ENCODE peak calls at places on chromosomes 5 and 9, in five cellular contexts. H is CD8-positive, alpha-beta memory T cell; W is heart right ventricle; G is HepG2; M is A549. R is an unnamed sample.

GRCh38 chr9:26945591-26945990 is 1.5 kb downstream of the PLAA start:
- DNase-seq in M (no peak), H (no peak), W (no peak), G (no peak), R (no peak)

GRCh38 chr5:94086194-94086593 is 344.8 kb upstream of the POU5F2 start:
- DNase-seq in M (no peak), G (no peak), H (no peak), W (no peak), R (no peak)

GRCh38 chr5:133612021-133612860 is at the start of gene FSTL4:
- DNase-seq in M (peak), G (no peak), W (no peak), H (peak), R (peak)

GRCh38 chr5:76283670-76284069 is 119.4 kb upstream of the IQGAP2 start:
- DNase-seq in M (no peak), W (no peak), G (no peak), H (no peak), R (no peak)

GRCh38 chr5:113713051-113713450 is 199.6 kb downstream of the YTHDC2 start:
- DNase-seq in M (no peak), W (no peak), H (no peak), G (no peak), R (no peak)

GRCh38 chr5:56852228-56853000 is 37.1 kb downstream of the MAP3K1 start:
- DNase-seq in M (no peak), G (no peak), W (no peak), H (no peak), R (no peak)

GRCh38 chr5:159207616-159208507 is 1.5 kb downstream of the RNF145 start:
- DNase-seq in G (peak), H (peak), W (peak), M (peak), R (peak)

GRCh38 chr5:125032286-125032685 is 285.8 kb upstream of the ZNF608 start:
- DNase-seq in M (no peak), G (no peak), H (no peak), W (no peak), R (no peak)

GRCh38 chr5:126970517-126971017 is 59.8 kb downstream of the MARCHF3 start:
- DNase-seq in H (no peak), M (no peak), W (peak), G (no peak), R (peak)

GRCh38 chr5:177472460-177473441 is 683 bp downstream of the DBN1 start:
- DNase-seq in M (no peak), H (peak), W (no peak), G (peak), R (no peak)

GRCh38 chr9:92728831-92729734 is 35.5 kb downstream of the BICD2 start:
- DNase-seq in H (no peak), M (no peak), G (peak), W (no peak), R (no peak)

GRCh38 chr9:18438300-18438925 is 35.5 kb upstream of the ADAMTSL1 start:
- DNase-seq in M (no peak), H (no peak), W (peak), G (no peak), R (no peak)

GRCh38 chr9:134551657-134552348 is 89.8 kb upstream of the COL5A1 start:
- DNase-seq in H (no peak), W (no peak), G (no peak), M (peak), R (no peak)

GRCh38 chr5:65262590-65263189 is 219.0 kb downstream of the ADAMTS6 start:
- DNase-seq in G (no peak), H (no peak), W (peak), M (no peak), R (no peak)

GRCh38 chr9:78314953-78315870 is 18.3 kb downstream of the PSAT1 start:
- DNase-seq in M (no peak), G (no peak), H (no peak), W (no peak), R (no peak)

GRCh38 chr5:127492854-127493738 is 24.3 kb upstream of the PRRC1 start:
- DNase-seq in H (no peak), M (peak), W (no peak), G (peak), R (no peak)

GRCh38 chr5:169192572-169192971 is 108.4 kb downstream of the SLIT3 start:
- DNase-seq in H (no peak), W (no peak), G (no peak), M (no peak), R (no peak)

GRCh38 chr9:120410925-120411501 is 169.0 kb downstream of the CDK5RAP2 start:
- DNase-seq in H (no peak), G (no peak), W (peak), M (no peak), R (no peak)

GRCh38 chr5:133643365-133643764 is 31.0 kb upstream of the FSTL4 start:
- DNase-seq in H (no peak), M (no peak), G (no peak), W (no peak), R (no peak)

GRCh38 chr5:95861858-95862561 is 39.5 kb upstream of the GLRX start:
- DNase-seq in H (no peak), M (peak), G (no peak), W (no peak), R (no peak)

GRCh38 chr5:64690417-64691151 is at the start of gene SHISAL2B:
- DNase-seq in M (peak), G (no peak), H (no peak), W (no peak), R (peak)

GRCh38 chr9:92718086-92719001 is 46.3 kb downstream of the BICD2 start:
- DNase-seq in W (no peak), H (no peak), M (no peak), G (no peak), R (no peak)

GRCh38 chr9:36987891-36988290 is 46.2 kb downstream of the PAX5 start:
- DNase-seq in H (no peak), M (no peak), G (no peak), W (no peak), R (no peak)

GRCh38 chr5:83095973-83096539 is 18.7 kb downstream of the XRCC4 start:
- DNase-seq in W (no peak), M (peak), H (no peak), G (peak), R (no peak)

GRCh38 chr9:7209990-7210389 is 452.2 kb downstream of the KDM4C start:
- DNase-seq in W (no peak), H (no peak), G (no peak), M (no peak), R (no peak)

GRCh38 chr5:117394506-117395157 is 820.0 kb upstream of the SEMA6A start:
- DNase-seq in H (no peak), M (no peak), G (no peak), W (no peak), R (no peak)

GRCh38 chr9:99433555-99433954 is 211.5 kb downstream of the SEC61B start:
- DNase-seq in G (peak), H (peak), M (peak), W (no peak), R (peak)

GRCh38 chr9:128892223-128892892 is 10.4 kb downstream of the LRRC8A start:
- DNase-seq in M (peak), H (peak), G (no peak), W (peak), R (peak)

GRCh38 chr5:80620206-80620605 is 34.2 kb upstream of the MSH3 start:
- DNase-seq in G (no peak), W (no peak), H (no peak), M (no peak), R (no peak)

GRCh38 chr9:108048406-108049025 is 558.9 kb upstream of the KLF4 start:
- DNase-seq in M (no peak), G (no peak), H (no peak), W (no peak), R (no peak)

GRCh38 chr9:13588151-13589043 is 308.9 kb upstream of the MPDZ start:
- DNase-seq in M (no peak), H (no peak), G (no peak), W (peak), R (no peak)

GRCh38 chr5:53871772-53872171 is 311.3 kb downstream of the NDUFS4 start:
- DNase-seq in W (no peak), H (no peak), G (no peak), M (no peak), R (no peak)

GRCh38 chr5:52861368-52861767 is 73.7 kb downstream of the ITGA1 start:
- DNase-seq in G (no peak), M (no peak), W (no peak), H (no peak), R (no peak)

GRCh38 chr5:52867809-52868208 is 80.1 kb downstream of the ITGA1 start:
- DNase-seq in G (no peak), W (no peak), H (no peak), M (no peak), R (no peak)

GRCh38 chr5:52864884-52865283 is 77.2 kb downstream of the ITGA1 start:
- DNase-seq in H (no peak), M (peak), G (peak), W (no peak), R (no peak)

GRCh38 chr5:52864376-52864775 is 76.7 kb downstream of the ITGA1 start:
- DNase-seq in M (no peak), W (peak), G (no peak), H (no peak), R (no peak)

GRCh38 chr5:52863715-52864114 is 76.0 kb downstream of the ITGA1 start:
- DNase-seq in G (no peak), M (no peak), W (no peak), H (no peak), R (no peak)
- H3K27ac ChIP-seq in G (no peak), M (no peak), W (peak), H (no peak), R (no peak)

DNA sequence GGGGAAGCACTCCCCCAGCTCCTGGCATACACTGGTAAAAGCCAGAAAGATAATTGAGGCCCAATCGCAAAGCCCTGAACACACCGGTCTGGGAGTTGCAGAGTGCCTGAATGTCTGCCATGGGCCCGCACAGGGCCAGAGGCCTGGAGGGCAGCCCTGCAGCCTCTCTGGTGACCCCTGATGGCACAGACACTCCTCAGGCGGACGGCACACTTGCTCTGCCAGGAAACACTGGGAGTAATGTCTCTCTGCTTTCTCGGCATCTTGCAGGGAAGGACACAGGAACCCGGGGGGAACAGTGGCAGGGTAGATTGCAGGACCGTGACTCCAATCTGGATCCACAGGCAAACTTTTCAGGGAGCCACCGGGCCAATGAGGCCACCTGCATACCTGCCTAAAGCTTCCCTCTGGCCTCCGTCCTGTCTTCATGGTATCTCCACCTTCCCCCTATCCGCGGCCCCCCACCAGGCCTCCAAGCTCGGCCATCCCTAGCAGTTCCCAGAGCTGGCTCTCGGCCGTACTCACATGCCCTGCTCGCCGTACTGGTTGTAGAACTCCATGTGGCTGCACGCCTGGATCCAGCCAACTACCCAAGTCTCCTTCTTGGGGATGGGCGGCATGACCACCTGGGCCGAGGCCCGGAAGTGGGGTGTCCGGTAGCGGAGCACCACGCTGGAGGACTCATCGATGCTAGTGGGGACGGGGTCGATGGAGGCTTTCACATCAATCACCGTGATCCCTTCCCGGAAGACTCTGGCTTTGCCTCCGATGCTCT is 791 bp downstream of the FAM78A start:
- DNase-seq in H (no peak), W (peak), G (peak), M (no peak), R (no peak)
- H3K27ac ChIP-seq in H (peak), W (peak), G (no peak), M (no peak), R (no peak)

DNA sequence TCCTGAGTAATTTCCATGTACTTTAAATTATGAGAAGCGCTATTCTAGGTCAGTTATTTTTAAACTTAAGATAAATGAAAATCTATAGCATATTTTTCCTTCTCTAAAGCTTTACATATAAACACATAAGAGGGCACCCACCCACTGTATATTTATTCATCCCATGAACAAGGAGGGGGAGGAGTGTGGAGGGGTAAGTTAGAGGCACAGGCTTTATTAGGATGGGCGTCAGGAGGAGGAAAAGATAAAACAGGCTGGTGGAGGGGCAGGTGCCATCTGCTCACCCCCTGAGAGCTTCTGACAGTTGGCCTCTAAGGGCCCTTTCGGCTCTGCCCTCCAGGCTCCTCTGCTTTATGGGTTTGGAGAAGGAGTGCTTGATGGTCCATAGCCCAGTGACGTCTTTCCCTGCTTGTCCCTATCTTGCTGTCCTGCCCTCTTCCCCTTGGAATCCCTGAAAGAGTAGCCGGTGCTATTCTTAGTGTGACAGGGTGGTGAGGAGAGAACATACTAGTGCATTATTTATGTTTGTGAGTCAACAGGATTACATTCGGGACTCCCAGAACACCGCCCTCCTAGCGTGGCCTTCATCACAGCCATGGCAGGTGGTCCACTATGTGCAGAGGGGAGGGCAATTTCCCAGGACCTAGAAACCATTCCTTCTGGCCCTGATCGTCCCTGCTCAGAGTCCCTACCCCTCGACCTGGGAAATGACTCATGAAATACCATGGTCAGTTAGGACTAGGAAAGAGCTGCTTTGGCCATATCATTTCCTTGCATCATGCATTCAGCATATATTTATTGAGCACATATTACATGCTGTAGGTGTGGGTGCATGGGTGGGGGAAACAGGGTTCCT is 7.9 kb upstream of the SYNPO start:
- DNase-seq in G (no peak), H (no peak), M (peak), W (no peak), R (no peak)
- H3K27ac ChIP-seq in G (no peak), H (no peak), M (peak), W (peak), R (no peak)

GRCh38 chr5:137891849-137892248 is 2.6 kb downstream of the PKD2L2 start:
- DNase-seq in H (no peak), M (no peak), W (no peak), G (peak), R (no peak)

GRCh38 chr5:137900925-137901817 is 11.9 kb downstream of the PKD2L2 start:
- DNase-seq in W (no peak), H (no peak), G (peak), M (no peak), R (no peak)

GRCh38 chr5:137894586-137894985 is 5.3 kb downstream of the PKD2L2 start:
- DNase-seq in W (no peak), G (no peak), M (no peak), H (no peak), R (no peak)

GRCh38 chr5:137899493-137899892 is 10.2 kb downstream of the PKD2L2 start:
- DNase-seq in G (peak), W (no peak), H (no peak), M (no peak), R (no peak)

DNA sequence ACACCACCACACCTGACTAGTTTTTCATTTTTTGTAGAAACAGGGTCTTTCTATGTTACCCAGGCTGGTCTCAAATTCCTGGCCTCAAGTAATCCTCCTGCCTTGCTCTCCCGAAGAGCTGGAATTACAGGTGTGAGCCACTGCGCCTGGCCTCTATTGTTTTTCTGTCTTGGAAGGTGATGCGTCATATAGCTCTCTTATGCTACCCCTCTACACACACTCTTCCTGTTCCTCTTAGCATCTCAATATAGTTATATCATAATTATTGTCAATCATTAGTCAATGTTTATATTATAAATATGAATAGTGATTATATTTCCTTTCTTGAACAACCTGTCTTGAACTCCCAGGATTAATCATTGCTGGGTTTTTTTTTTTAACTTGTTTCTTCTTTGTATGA is 7.3 kb downstream of the PKD2L2 start:
- DNase-seq in W (no peak), M (no peak), G (no peak), H (no peak), R (no peak)
- H3K27ac ChIP-seq in W (no peak), M (no peak), G (no peak), H (no peak), R (no peak)

DNA sequence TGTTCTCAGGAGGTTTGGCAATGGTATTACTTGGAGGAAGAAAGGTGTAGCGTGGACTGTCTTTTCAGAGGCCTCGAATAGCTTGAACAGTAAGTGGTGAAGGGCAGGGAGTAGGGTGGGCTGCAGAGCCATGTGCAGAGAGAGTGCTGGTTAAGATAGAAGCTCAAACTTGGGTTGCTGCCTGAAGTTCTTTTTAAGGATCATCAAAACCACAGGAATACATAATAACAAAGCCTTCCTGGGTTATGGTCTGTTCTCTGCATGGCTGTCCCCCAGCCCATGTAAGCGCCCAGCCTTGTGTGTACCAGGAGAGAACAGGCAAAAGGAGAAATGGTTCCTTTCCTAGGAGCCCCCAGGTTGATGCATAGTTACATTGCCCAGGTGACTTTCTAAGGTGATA is 43.9 kb downstream of the RCL1 start:
- DNase-seq in H (no peak), W (no peak), G (no peak), M (no peak), R (no peak)
- H3K27ac ChIP-seq in H (no peak), W (no peak), G (peak), M (no peak), R (no peak)